ENCODE peak calls at places on chromosomes 16 and 17, in seven cellular contexts. N is H9, U is IMR-90, Z is H1, G is neuronal stem cell, M is trophoblast cell, H is mesendoderm. R is an unnamed sample.

GRCh38 chr16:57592591-57593003 is 35.8 kb upstream of the ADGRG1 start:
- DNase-seq in N (no peak), U (no peak), Z (no peak), G (no peak), M (no peak), H (no peak), R (no peak)

GRCh38 chr16:24537474-24538337 is 1.7 kb upstream of the RBBP6 start:
- DNase-seq in N (no peak), U (no peak), Z (no peak), G (no peak), M (no peak), H (no peak), R (no peak)

GRCh38 chr16:86732621-86733297 is 154.4 kb downstream of the FOXL1 start:
- DNase-seq in N (peak; percentile 74), U (peak; percentile 53), Z (peak; percentile 72), G (peak; percentile 46), M (no peak), H (peak; percentile 67), R (peak; percentile 27)

GRCh38 chr17:50488880-50489279 is 10.2 kb downstream of the RSAD1 start:
- DNase-seq in N (no peak), U (no peak), Z (no peak), G (no peak), M (no peak), H (no peak), R (no peak)

GRCh38 chr16:3953728-3954410 is 73.4 kb upstream of the CREBBP start:
- DNase-seq in N (no peak), U (no peak), Z (no peak), G (no peak), M (no peak), H (no peak), R (no peak)

GRCh38 chr17:20009302-20010098 is at the start of gene SPECC1:
- DNase-seq in N (peak; percentile 94), U (peak; percentile 43), Z (peak; percentile 99), G (peak; percentile 91), M (peak; percentile 71), H (peak; percentile 87), R (peak; percentile 52)

GRCh38 chr17:19263621-19264010 is 26.4 kb downstream of the EPN2 start:
- DNase-seq in N (no peak), U (peak; percentile 76), Z (no peak), G (no peak), M (peak; percentile 55), H (no peak), R (peak; percentile 77)

GRCh38 chr17:35684046-35684802 is 47.2 kb upstream of the RASL10B start:
- DNase-seq in N (peak; percentile 39), U (peak; percentile 65), Z (no peak), G (peak; percentile 4), M (peak; percentile 30), H (peak; percentile 87), R (peak; percentile 24)

GRCh38 chr17:71934520-71934919 is 186.3 kb upstream of the SOX9 start:
- DNase-seq in N (no peak), U (no peak), Z (no peak), G (no peak), M (no peak), H (no peak), R (no peak)

DNA sequence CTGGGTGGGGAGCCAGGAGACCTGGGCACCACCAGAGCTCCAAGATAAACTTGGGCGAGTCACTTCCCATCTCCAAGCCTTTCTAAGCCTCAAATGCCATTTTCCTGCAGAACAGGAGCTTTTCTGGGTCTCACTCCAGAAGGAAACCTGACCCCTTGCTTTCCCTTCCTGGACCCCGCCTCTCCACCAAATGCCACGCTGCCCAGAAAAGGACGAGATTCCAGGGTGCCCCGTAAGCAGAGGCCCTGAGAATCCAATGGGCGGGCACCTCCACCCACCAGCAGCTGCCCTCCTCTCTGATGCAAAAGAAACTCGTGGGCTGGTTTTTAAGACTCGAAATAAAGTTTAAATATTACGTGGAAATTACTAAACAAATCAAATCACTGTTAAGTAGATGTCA is 31.3 kb downstream of the ZNF423 start:
- DNase-seq in N (no peak), U (no peak), Z (no peak), G (no peak), M (no peak), H (no peak), R (no peak)
- H3K27ac ChIP-seq in N (no peak overlapping the region), U (no peak overlapping the region), Z (no peak overlapping the region), G (no peak overlapping the region), M (no peak overlapping the region), H (no peak overlapping the region), R (no peak overlapping the region)

GRCh38 chr16:29701214-29701555 is 22.2 kb downstream of the QPRT start:
- DNase-seq in N (no peak), U (no peak), Z (no peak), G (no peak), M (no peak), H (no peak), R (no peak)
- H3K18ac ChIP-seq in N (no peak overlapping the region), U (no peak overlapping the region), Z (no peak overlapping the region), G (no peak overlapping the region), M (no peak overlapping the region), H (no peak overlapping the region), R (no peak overlapping the region)

GRCh38 chr16:21277045-21277926 is 804 bp downstream of the CRYM start:
- DNase-seq in N (no peak), U (no peak), Z (peak; percentile 40), G (no peak), M (no peak), H (no peak), R (no peak)
- H2BK5ac ChIP-seq in N (no peak overlapping the region), U (no peak overlapping the region), Z (no peak overlapping the region), G (no peak overlapping the region), M (no peak overlapping the region), H (no peak overlapping the region), R (no peak overlapping the region)

GRCh38 chr17:4971826-4972225 is 4.2 kb upstream of the SPAG7 start:
- DNase-seq in N (no peak), U (no peak), Z (no peak), G (no peak), M (no peak), H (no peak), R (no peak)
- H3K27ac ChIP-seq in N (no peak overlapping the region), U (no peak overlapping the region), Z (no peak overlapping the region), G (no peak overlapping the region), M (no peak overlapping the region), H (no peak overlapping the region), R (no peak overlapping the region)

GRCh38 chr16:88476203-88476602 is 23.1 kb downstream of the ZFPM1 start:
- DNase-seq in N (no peak), U (no peak), Z (no peak), G (no peak), M (no peak), H (no peak), R (no peak)

GRCh38 chr16:88476817-88477397 is 23.8 kb downstream of the ZFPM1 start:
- DNase-seq in N (no peak), U (no peak), Z (no peak), G (no peak), M (no peak), H (no peak), R (no peak)

GRCh38 chr16:88473666-88474534 is 20.8 kb downstream of the ZFPM1 start:
- DNase-seq in N (no peak), U (peak; percentile 72), Z (no peak), G (no peak), M (no peak), H (no peak), R (no peak)

GRCh38 chr16:88472637-88473205 is 19.6 kb downstream of the ZFPM1 start:
- DNase-seq in N (no peak), U (no peak), Z (no peak), G (no peak), M (no peak), H (no peak), R (no peak)

GRCh38 chr16:88475037-88475436 is 22.0 kb downstream of the ZFPM1 start:
- DNase-seq in N (no peak), U (no peak), Z (no peak), G (no peak), M (no peak), H (no peak), R (no peak)
- H3K18ac ChIP-seq in N (no peak overlapping the region), U (no peak overlapping the region), Z (no peak overlapping the region), G (peak overlapping the region; percentile 71), M (no peak overlapping the region), H (no peak overlapping the region), R (no peak overlapping the region)

DNA sequence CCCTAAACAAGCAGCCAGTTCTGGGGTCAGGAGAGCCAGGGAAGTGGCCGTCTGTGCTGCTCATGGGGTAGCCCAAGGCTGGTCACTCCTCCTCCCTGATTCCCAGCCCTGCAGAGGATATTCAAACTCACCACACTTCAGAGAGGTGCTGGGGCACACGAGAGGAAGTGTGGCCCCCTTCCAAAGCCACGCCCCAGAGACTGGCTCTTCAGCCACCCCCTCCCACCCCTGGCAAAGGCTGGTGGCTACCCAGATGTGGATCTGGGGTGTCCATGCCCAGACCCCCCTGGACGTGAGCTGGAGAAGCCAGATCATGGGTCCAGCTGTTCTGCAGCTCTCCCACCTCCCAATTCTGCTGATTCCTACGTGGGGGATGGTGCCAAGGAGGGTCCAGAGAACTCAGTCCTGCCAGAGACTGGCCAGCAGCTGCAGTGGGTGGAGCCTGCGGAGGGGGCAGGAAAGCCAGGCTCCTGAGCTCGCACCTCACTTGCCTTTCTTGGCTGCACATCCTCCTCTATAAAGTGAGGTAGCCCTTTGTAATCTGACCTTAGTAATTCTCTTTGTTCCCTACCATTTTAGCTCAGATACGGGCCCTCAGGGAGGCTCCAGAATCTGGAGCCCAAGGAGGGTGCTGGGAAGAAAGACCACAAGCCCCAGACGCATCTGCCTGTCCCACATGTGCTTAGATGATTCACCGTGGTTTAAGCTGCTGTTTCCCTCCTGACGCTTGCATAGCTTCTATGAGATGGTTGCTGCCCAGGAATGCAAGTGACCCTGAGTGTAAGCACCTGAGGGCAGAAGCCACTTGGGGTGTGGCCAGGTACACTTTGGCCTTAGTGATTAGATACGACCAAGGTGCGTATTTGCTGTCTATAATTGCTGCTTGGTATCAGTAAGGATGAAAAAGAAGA is 15.3 kb downstream of the SDK2 start:
- DNase-seq in N (no peak), U (no peak), Z (no peak), G (no peak), M (peak; percentile 56), H (peak; percentile 56), R (no peak)
- H2BK5ac ChIP-seq in N (no peak overlapping the region), U (no peak overlapping the region), Z (peak overlapping the region; percentile 49), G (peak overlapping the region; percentile 46), M (no peak overlapping the region), H (no peak overlapping the region), R (no peak overlapping the region)

DNA sequence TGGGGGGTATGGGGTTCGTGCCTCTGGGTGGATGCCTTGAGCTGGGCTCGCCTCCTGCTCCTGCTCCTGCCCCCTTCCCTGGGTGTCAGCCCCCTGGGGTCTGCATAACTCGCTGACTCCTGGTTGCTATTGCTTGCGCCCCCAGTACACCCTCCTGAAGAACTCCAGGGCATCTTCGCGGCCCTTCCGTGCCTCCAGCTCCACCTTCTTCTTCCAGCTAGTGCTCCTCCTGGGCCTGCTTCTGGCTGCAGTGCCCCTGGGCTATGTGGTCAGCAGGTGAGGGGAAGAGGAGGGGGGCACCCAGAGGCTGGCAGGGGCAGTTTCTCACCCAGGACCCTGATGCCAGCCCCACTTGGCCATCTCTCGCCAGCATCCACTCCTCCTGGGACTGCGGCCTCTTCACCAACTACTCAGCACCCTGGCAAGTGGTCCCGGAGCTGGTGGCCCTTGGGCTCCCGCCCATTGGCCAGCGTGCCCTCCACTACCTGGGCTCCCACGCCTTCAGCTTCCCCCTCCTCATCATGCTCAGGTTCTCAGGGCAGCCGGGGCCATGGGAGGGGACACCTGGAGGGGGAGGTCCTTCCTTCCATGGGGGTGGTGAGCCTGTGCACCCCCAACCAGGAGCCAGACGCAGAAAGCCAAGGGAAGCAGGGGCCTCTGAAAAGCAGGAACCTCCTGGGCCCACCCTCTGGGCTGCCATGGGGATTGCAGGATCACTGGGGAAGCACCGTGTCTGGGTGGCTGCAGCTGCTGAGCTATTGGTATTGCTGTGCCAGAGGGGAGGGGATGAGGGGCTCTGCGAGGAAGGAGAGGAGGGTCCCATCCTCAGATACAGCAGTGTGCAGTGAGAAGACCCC is 7.8 kb upstream of the C17orf99 start:
- DNase-seq in N (no peak), U (no peak), Z (peak; percentile 55), G (no peak), M (no peak), H (no peak), R (no peak)
- H3K27ac ChIP-seq in N (no peak overlapping the region), U (no peak overlapping the region), Z (no peak overlapping the region), G (no peak overlapping the region), M (no peak overlapping the region), H (no peak overlapping the region), R (no peak overlapping the region)

GRCh38 chr17:18248811-18249210 is 9.7 kb downstream of the FLII start:
- DNase-seq in N (no peak), U (no peak), Z (no peak), G (no peak), M (no peak), H (no peak), R (no peak)
- H3K18ac ChIP-seq in N (no peak overlapping the region), U (no peak overlapping the region), Z (no peak overlapping the region), G (no peak overlapping the region), M (no peak overlapping the region), H (no peak overlapping the region), R (no peak overlapping the region)